ENCODE peak calls at places on chromosomes 7 and 10, in eight cellular contexts. One of them, this sample, is unnamed.

GRCh38 chr10:103652599-103653281 is 159.2 kb downstream of the NEURL1 start:
- DNase-seq in neural progenitor cell: no peak
- DNase-seq in K562: no peak
- DNase-seq in cardiac muscle cell: no peak
- DNase-seq in mucosa of descending colon: peak; percentile 90
- DNase-seq in ovary: no peak
- DNase-seq in lower lobe of right lung: no peak
- DNase-seq in breast epithelium: no peak
- DNase-seq in this sample: no peak

GRCh38 chr10:48700493-48700892 is 15.8 kb downstream of the WDFY4 start:
- DNase-seq in neural progenitor cell: no peak
- DNase-seq in K562: no peak
- DNase-seq in cardiac muscle cell: no peak
- DNase-seq in mucosa of descending colon: no peak
- DNase-seq in ovary: no peak
- DNase-seq in lower lobe of right lung: no peak
- DNase-seq in breast epithelium: no peak
- DNase-seq in this sample: no peak

GRCh38 chr7:22173884-22174573 is 182.9 kb downstream of the RAPGEF5 start:
- DNase-seq in neural progenitor cell: no peak
- DNase-seq in K562: peak; percentile 17
- DNase-seq in cardiac muscle cell: no peak
- DNase-seq in mucosa of descending colon: no peak
- DNase-seq in ovary: no peak
- DNase-seq in lower lobe of right lung: no peak
- DNase-seq in breast epithelium: no peak
- DNase-seq in this sample: no peak

GRCh38 chr7:93148135-93148534 is at the start of gene SAMD9L:
- DNase-seq in neural progenitor cell: no peak
- DNase-seq in K562: no peak
- DNase-seq in cardiac muscle cell: peak; percentile 40
- DNase-seq in mucosa of descending colon: no peak
- DNase-seq in ovary: no peak
- DNase-seq in lower lobe of right lung: no peak
- DNase-seq in breast epithelium: no peak
- DNase-seq in this sample: no peak

GRCh38 chr7:69941077-69941476 is 342.8 kb downstream of the AUTS2 start:
- DNase-seq in neural progenitor cell: no peak
- DNase-seq in K562: no peak
- DNase-seq in cardiac muscle cell: no peak
- DNase-seq in mucosa of descending colon: no peak
- DNase-seq in ovary: no peak
- DNase-seq in lower lobe of right lung: no peak
- DNase-seq in breast epithelium: no peak
- DNase-seq in this sample: no peak

GRCh38 chr10:46255696-46256355 is 31.0 kb upstream of the ANTXRL start:
- DNase-seq in neural progenitor cell: peak; percentile 71
- DNase-seq in K562: peak; percentile 75
- DNase-seq in cardiac muscle cell: peak; percentile 31
- DNase-seq in mucosa of descending colon: peak; percentile 63
- DNase-seq in ovary: peak; percentile 47
- DNase-seq in lower lobe of right lung: peak; percentile 76
- DNase-seq in breast epithelium: peak; percentile 67
- DNase-seq in this sample: peak; percentile 81

GRCh38 chr10:13201132-13201531 is 33.0 kb downstream of the UCMA start:
- DNase-seq in neural progenitor cell: no peak
- DNase-seq in K562: no peak
- DNase-seq in cardiac muscle cell: no peak
- DNase-seq in mucosa of descending colon: no peak
- DNase-seq in ovary: no peak
- DNase-seq in lower lobe of right lung: no peak
- DNase-seq in breast epithelium: no peak
- DNase-seq in this sample: no peak

GRCh38 chr10:78644550-78644949 is 424.2 kb upstream of the ZMIZ1 start:
- DNase-seq in neural progenitor cell: no peak
- DNase-seq in K562: no peak
- DNase-seq in cardiac muscle cell: no peak
- DNase-seq in mucosa of descending colon: no peak
- DNase-seq in ovary: no peak
- DNase-seq in lower lobe of right lung: no peak
- DNase-seq in breast epithelium: no peak
- DNase-seq in this sample: no peak

GRCh38 chr7:41930538-41931262 is 227.8 kb upstream of the INHBA start:
- DNase-seq in neural progenitor cell: no peak
- DNase-seq in K562: no peak
- DNase-seq in cardiac muscle cell: peak; percentile 45
- DNase-seq in mucosa of descending colon: no peak
- DNase-seq in ovary: no peak
- DNase-seq in lower lobe of right lung: no peak
- DNase-seq in breast epithelium: no peak
- DNase-seq in this sample: no peak

GRCh38 chr7:129010075-129010474 is 44.8 kb downstream of the TNPO3 start:
- DNase-seq in neural progenitor cell: no peak
- DNase-seq in K562: no peak
- DNase-seq in cardiac muscle cell: no peak
- DNase-seq in mucosa of descending colon: no peak
- DNase-seq in ovary: no peak
- DNase-seq in lower lobe of right lung: peak; percentile 71
- DNase-seq in breast epithelium: no peak
- DNase-seq in this sample: no peak

GRCh38 chr7:151438864-151439601 is 908 bp downstream of the CRYGN start:
- DNase-seq in neural progenitor cell: no peak
- DNase-seq in K562: no peak
- DNase-seq in cardiac muscle cell: no peak
- DNase-seq in mucosa of descending colon: no peak
- DNase-seq in ovary: peak; percentile 18
- DNase-seq in lower lobe of right lung: no peak
- DNase-seq in breast epithelium: no peak
- DNase-seq in this sample: no peak

GRCh38 chr10:14074062-14074884 is 256.5 kb downstream of the FRMD4A start:
- DNase-seq in neural progenitor cell: no peak
- DNase-seq in K562: no peak
- DNase-seq in cardiac muscle cell: peak; percentile 99
- DNase-seq in mucosa of descending colon: peak; percentile 78
- DNase-seq in ovary: peak; percentile 74
- DNase-seq in lower lobe of right lung: peak; percentile 83
- DNase-seq in breast epithelium: peak; percentile 81
- DNase-seq in this sample: peak; percentile 85

GRCh38 chr7:91518058-91518457 is 253.8 kb downstream of the FZD1 start:
- DNase-seq in neural progenitor cell: no peak
- DNase-seq in K562: no peak
- DNase-seq in cardiac muscle cell: no peak
- DNase-seq in mucosa of descending colon: no peak
- DNase-seq in ovary: no peak
- DNase-seq in lower lobe of right lung: no peak
- DNase-seq in breast epithelium: no peak
- DNase-seq in this sample: no peak

GRCh38 chr10:95660283-95660682 is 3.8 kb upstream of the ALDH18A1 start:
- DNase-seq in neural progenitor cell: no peak
- DNase-seq in K562: no peak
- DNase-seq in cardiac muscle cell: peak; percentile 29
- DNase-seq in mucosa of descending colon: no peak
- DNase-seq in ovary: no peak
- DNase-seq in lower lobe of right lung: no peak
- DNase-seq in breast epithelium: no peak
- DNase-seq in this sample: no peak

GRCh38 chr7:27169658-27170493 is 4.2 kb downstream of the HOXA10 start:
- DNase-seq in neural progenitor cell: peak; percentile 63
- DNase-seq in K562: no peak
- DNase-seq in cardiac muscle cell: no peak
- DNase-seq in mucosa of descending colon: peak; percentile 55
- DNase-seq in ovary: no peak
- DNase-seq in lower lobe of right lung: peak; percentile 39
- DNase-seq in breast epithelium: no peak
- DNase-seq in this sample: no peak

GRCh38 chr7:138074121-138074520 is 2.1 kb upstream of the AKR1D1 start:
- DNase-seq in neural progenitor cell: no peak
- DNase-seq in K562: no peak
- DNase-seq in cardiac muscle cell: no peak
- DNase-seq in mucosa of descending colon: no peak
- DNase-seq in ovary: no peak
- DNase-seq in lower lobe of right lung: no peak
- DNase-seq in breast epithelium: no peak
- DNase-seq in this sample: no peak

GRCh38 chr7:115052706-115053105 is 130.8 kb downstream of the MDFIC start:
- DNase-seq in neural progenitor cell: no peak
- DNase-seq in K562: no peak
- DNase-seq in cardiac muscle cell: no peak
- DNase-seq in mucosa of descending colon: no peak
- DNase-seq in ovary: no peak
- DNase-seq in lower lobe of right lung: no peak
- DNase-seq in breast epithelium: no peak
- DNase-seq in this sample: no peak

GRCh38 chr10:97332586-97333350 is 1.8 kb downstream of the FRAT2 start:
- DNase-seq in neural progenitor cell: peak; percentile 62
- DNase-seq in K562: peak; percentile 42
- DNase-seq in cardiac muscle cell: peak; percentile 83
- DNase-seq in mucosa of descending colon: no peak
- DNase-seq in ovary: peak; percentile 68
- DNase-seq in lower lobe of right lung: no peak
- DNase-seq in breast epithelium: peak; percentile 34
- DNase-seq in this sample: peak; percentile 62

GRCh38 chr10:58488921-58489320 is 23.8 kb upstream of the BICC1 start:
- DNase-seq in neural progenitor cell: no peak
- DNase-seq in K562: no peak
- DNase-seq in cardiac muscle cell: peak; percentile 55
- DNase-seq in mucosa of descending colon: no peak
- DNase-seq in ovary: no peak
- DNase-seq in lower lobe of right lung: no peak
- DNase-seq in breast epithelium: no peak
- DNase-seq in this sample: no peak

GRCh38 chr10:110500515-110500905 is 2.8 kb downstream of the DUSP5 start:
- DNase-seq in neural progenitor cell: no peak
- DNase-seq in K562: no peak
- DNase-seq in cardiac muscle cell: peak; percentile 69
- DNase-seq in mucosa of descending colon: no peak
- DNase-seq in ovary: no peak
- DNase-seq in lower lobe of right lung: no peak
- DNase-seq in breast epithelium: no peak
- DNase-seq in this sample: no peak

GRCh38 chr10:129854796-129855705 is 109.0 kb downstream of the EBF3 start:
- DNase-seq in neural progenitor cell: no peak
- DNase-seq in K562: no peak
- DNase-seq in cardiac muscle cell: no peak
- DNase-seq in mucosa of descending colon: no peak
- DNase-seq in ovary: no peak
- DNase-seq in lower lobe of right lung: no peak
- DNase-seq in breast epithelium: no peak
- DNase-seq in this sample: no peak

GRCh38 chr10:118799779-118800178 is 45.0 kb upstream of the CACUL1 start:
- DNase-seq in neural progenitor cell: no peak
- DNase-seq in K562: no peak
- DNase-seq in cardiac muscle cell: peak; percentile 54
- DNase-seq in mucosa of descending colon: no peak
- DNase-seq in ovary: no peak
- DNase-seq in lower lobe of right lung: no peak
- DNase-seq in breast epithelium: no peak
- DNase-seq in this sample: no peak

GRCh38 chr10:22379059-22379458 is 33.8 kb downstream of the SPAG6 start:
- DNase-seq in neural progenitor cell: no peak
- DNase-seq in K562: no peak
- DNase-seq in cardiac muscle cell: no peak
- DNase-seq in mucosa of descending colon: no peak
- DNase-seq in ovary: no peak
- DNase-seq in lower lobe of right lung: no peak
- DNase-seq in breast epithelium: no peak
- DNase-seq in this sample: no peak

GRCh38 chr7:108164946-108165345 is 34.8 kb upstream of the LAMB4 start:
- DNase-seq in neural progenitor cell: no peak
- DNase-seq in K562: no peak
- DNase-seq in cardiac muscle cell: no peak
- DNase-seq in mucosa of descending colon: no peak
- DNase-seq in ovary: no peak
- DNase-seq in lower lobe of right lung: no peak
- DNase-seq in breast epithelium: no peak
- DNase-seq in this sample: no peak
- TF ChIP-seq CTCF in neural progenitor cell: peak; percentile 10
- TF ChIP-seq CTCF in K562: no peak
- TF ChIP-seq CTCF in cardiac muscle cell: no peak
- TF ChIP-seq CTCF in mucosa of descending colon: no peak
- TF ChIP-seq CTCF in ovary: no peak
- TF ChIP-seq CTCF in lower lobe of right lung: no peak
- TF ChIP-seq CTCF in breast epithelium: no peak
- TF ChIP-seq CTCF in this sample: no peak

GRCh38 chr7:140525741-140526140 is 46.4 kb upstream of the MKRN1 start:
- DNase-seq in neural progenitor cell: no peak
- DNase-seq in K562: peak; percentile 24
- DNase-seq in cardiac muscle cell: peak; percentile 68
- DNase-seq in mucosa of descending colon: peak; percentile 67
- DNase-seq in ovary: no peak
- DNase-seq in lower lobe of right lung: no peak
- DNase-seq in breast epithelium: peak; percentile 28
- DNase-seq in this sample: no peak
- H3K4me1 ChIP-seq in neural progenitor cell: no peaks in the 10 kb centered on the region
- H3K4me1 ChIP-seq in K562: peaks cover 21% of the 10 kb centered on the region
- H3K4me1 ChIP-seq in cardiac muscle cell: no peaks in the 10 kb centered on the region
- H3K4me1 ChIP-seq in mucosa of descending colon: no peaks in the 10 kb centered on the region
- H3K4me1 ChIP-seq in ovary: no peaks in the 10 kb centered on the region
- H3K4me1 ChIP-seq in lower lobe of right lung: no peaks in the 10 kb centered on the region
- H3K4me1 ChIP-seq in breast epithelium: no peaks in the 10 kb centered on the region
- H3K4me1 ChIP-seq in this sample: no peaks in the 10 kb centered on the region

GRCh38 chr10:82377608-82378007 is 502.6 kb downstream of the NRG3 start:
- DNase-seq in neural progenitor cell: peak; percentile 44
- DNase-seq in K562: no peak
- DNase-seq in cardiac muscle cell: peak; percentile 44
- DNase-seq in mucosa of descending colon: no peak
- DNase-seq in ovary: no peak
- DNase-seq in lower lobe of right lung: no peak
- DNase-seq in breast epithelium: no peak
- DNase-seq in this sample: no peak
- TF ChIP-seq CTCF in neural progenitor cell: peak; percentile 59
- TF ChIP-seq CTCF in K562: no peak
- TF ChIP-seq CTCF in cardiac muscle cell: peak; percentile 35
- TF ChIP-seq CTCF in mucosa of descending colon: no peak
- TF ChIP-seq CTCF in ovary: no peak
- TF ChIP-seq CTCF in lower lobe of right lung: peak; percentile 41
- TF ChIP-seq CTCF in breast epithelium: no peak
- TF ChIP-seq CTCF in this sample: peak; percentile 28

GRCh38 chr10:68559872-68560200 is 301 bp upstream of the TET1 start:
- DNase-seq in neural progenitor cell: no peak
- DNase-seq in K562: no peak
- DNase-seq in cardiac muscle cell: no peak
- DNase-seq in mucosa of descending colon: no peak
- DNase-seq in ovary: no peak
- DNase-seq in lower lobe of right lung: no peak
- DNase-seq in breast epithelium: no peak
- DNase-seq in this sample: no peak

GRCh38 chr10:68560201-68560915 is at the start of gene TET1:
- DNase-seq in neural progenitor cell: peak; percentile 92
- DNase-seq in K562: peak; percentile 90
- DNase-seq in cardiac muscle cell: peak; percentile 72
- DNase-seq in mucosa of descending colon: no peak
- DNase-seq in ovary: peak; percentile 62
- DNase-seq in lower lobe of right lung: no peak
- DNase-seq in breast epithelium: no peak
- DNase-seq in this sample: peak; percentile 54

GRCh38 chr10:68559251-68559650 is 886 bp upstream of the TET1 start:
- DNase-seq in neural progenitor cell: no peak
- DNase-seq in K562: no peak
- DNase-seq in cardiac muscle cell: no peak
- DNase-seq in mucosa of descending colon: no peak
- DNase-seq in ovary: no peak
- DNase-seq in lower lobe of right lung: no peak
- DNase-seq in breast epithelium: no peak
- DNase-seq in this sample: no peak

GRCh38 chr10:68560916-68561691 is 967 bp downstream of the TET1 start:
- DNase-seq in neural progenitor cell: peak; percentile 69
- DNase-seq in K562: peak; percentile 83
- DNase-seq in cardiac muscle cell: peak; percentile 38
- DNase-seq in mucosa of descending colon: no peak
- DNase-seq in ovary: peak; percentile 52
- DNase-seq in lower lobe of right lung: no peak
- DNase-seq in breast epithelium: no peak
- DNase-seq in this sample: peak; percentile 6

GRCh38 chr10:68558478-68558877 is 1.7 kb upstream of the TET1 start:
- DNase-seq in neural progenitor cell: no peak
- DNase-seq in K562: no peak
- DNase-seq in cardiac muscle cell: no peak
- DNase-seq in mucosa of descending colon: no peak
- DNase-seq in ovary: no peak
- DNase-seq in lower lobe of right lung: no peak
- DNase-seq in breast epithelium: no peak
- DNase-seq in this sample: no peak
- H3K4me1 ChIP-seq in neural progenitor cell: peaks cover 12% of the 10 kb centered on the region
- H3K4me1 ChIP-seq in K562: peaks cover 40% of the 10 kb centered on the region
- H3K4me1 ChIP-seq in cardiac muscle cell: peaks cover 6% of the 10 kb centered on the region
- H3K4me1 ChIP-seq in mucosa of descending colon: peaks cover 6% of the 10 kb centered on the region
- H3K4me1 ChIP-seq in ovary: no peaks in the 10 kb centered on the region
- H3K4me1 ChIP-seq in lower lobe of right lung: peaks cover 15% of the 10 kb centered on the region
- H3K4me1 ChIP-seq in breast epithelium: no peaks in the 10 kb centered on the region
- H3K4me1 ChIP-seq in this sample: peaks cover 33% of the 10 kb centered on the region